ENCODE peak calls at places on chromosomes 11 and 22, in nine cellular contexts. O is heart right ventricle, I is aorta, G is pancreas, S is uterus, M is mammary epithelial cell, F is WERI-Rb-1, D is dorsolateral prefrontal cortex, A is SK-N-SH. N is an unnamed sample.

GRCh38 chr11:1226981-1227550 is 4.2 kb downstream of the MUC5B start:
- DNase-seq in F (peak; percentile 19), O (no peak), I (peak; percentile 59), M (no peak), D (no peak), A (peak; percentile 77), G (no peak), S (no peak), N (no peak)

GRCh38 chr11:107679255-107680024 is 32.4 kb downstream of the SLN start:
- DNase-seq in M (no peak), A (no peak), O (no peak), D (no peak), G (no peak), F (no peak), I (no peak), S (no peak), N (peak; percentile 26)

GRCh38 chr22:26259510-26259909 is 90.2 kb downstream of the SEZ6L start:
- DNase-seq in M (peak; percentile 12), O (peak; percentile 11), F (no peak), I (no peak), S (no peak), A (no peak), G (no peak), D (no peak), N (peak; percentile 11)

GRCh38 chr11:64233913-64234839 is at the start of gene VEGFB:
- DNase-seq in A (peak; percentile 92), M (peak; percentile 25), I (peak; percentile 91), S (peak; percentile 80), D (no peak), F (peak; percentile 79), G (peak; percentile 88), O (peak; percentile 74), N (no peak)

GRCh38 chr11:2580444-2581050 is 119.2 kb downstream of the KCNQ1OT1 start:
- DNase-seq in S (no peak), A (peak; percentile 30), F (peak; percentile 3), O (no peak), M (no peak), I (peak; percentile 65), G (peak; percentile 41), D (no peak), N (no peak)

GRCh38 chr11:30333405-30333804 is 10.5 kb downstream of the ARL14EP start:
- DNase-seq in I (no peak), S (no peak), M (peak; percentile 19), A (peak; percentile 9), O (no peak), G (no peak), F (no peak), D (no peak), N (peak; percentile 28)

GRCh38 chr11:120391854-120392253 is 55.6 kb downstream of the ARHGEF12 start:
- DNase-seq in F (no peak), D (no peak), G (no peak), A (no peak), S (no peak), O (no peak), M (no peak), I (no peak), N (no peak)

GRCh38 chr11:119375629-119376196 is 5.8 kb downstream of the USP2 start:
- DNase-seq in D (no peak), F (peak; percentile 85), O (peak; percentile 87), G (no peak), A (peak; percentile 45), M (no peak), S (peak; percentile 95), I (peak; percentile 92), N (no peak)

GRCh38 chr22:43817402-43817801 is 5.3 kb upstream of the EFCAB6 start:
- DNase-seq in I (no peak), M (no peak), D (no peak), S (no peak), A (no peak), F (no peak), G (no peak), O (no peak), N (no peak)

GRCh38 chr11:104154296-104154695 is 9.7 kb downstream of the PDGFD start:
- DNase-seq in D (no peak), I (no peak), O (no peak), G (no peak), F (no peak), A (no peak), M (no peak), S (no peak), N (no peak)

GRCh38 chr11:71153005-71153395 is 99.4 kb downstream of the SHANK2 start:
- DNase-seq in G (no peak), A (no peak), D (no peak), I (no peak), O (no peak), M (peak; percentile 75), S (no peak), F (peak; percentile 30), N (peak; percentile 79)

GRCh38 chr11:10605941-10606381 is 37.5 kb upstream of the LYVE1 start:
- DNase-seq in A (no peak), I (peak; percentile 83), D (no peak), O (peak; percentile 54), G (no peak), F (no peak), M (no peak), S (no peak), N (peak; percentile 45)

GRCh38 chr22:37843746-37844089 is 416 bp downstream of the ANKRD54 start:
- DNase-seq in I (peak; percentile 86), A (peak; percentile 85), O (peak; percentile 30), F (no peak), G (peak; percentile 84), M (no peak), S (peak; percentile 56), D (peak; percentile 45), N (no peak)

GRCh38 chr22:47366026-47366767 is 603.7 kb downstream of the TBC1D22A start:
- DNase-seq in G (no peak), A (no peak), F (peak; percentile 1), O (no peak), I (no peak), S (no peak), M (no peak), D (no peak), N (no peak)

GRCh38 chr11:94602430-94603372 is 35.5 kb downstream of the PIWIL4 start:
- DNase-seq in O (peak; percentile 67), A (no peak), M (peak; percentile 68), S (peak; percentile 64), D (no peak), F (no peak), G (peak; percentile 76), I (peak; percentile 84), N (peak; percentile 85)

GRCh38 chr11:70948855-70949551 is 303.4 kb downstream of the SHANK2 start:
- DNase-seq in S (no peak), I (peak; percentile 56), M (no peak), D (no peak), G (peak; percentile 68), A (peak; percentile 36), F (no peak), O (no peak), N (no peak)

GRCh38 chr11:2684581-2684980 is 15.2 kb downstream of the KCNQ1OT1 start:
- DNase-seq in I (no peak), M (no peak), G (no peak), D (no peak), O (no peak), F (no peak), A (no peak), S (no peak), N (no peak)

GRCh38 chr11:11218287-11218986 is 134.6 kb downstream of the CSNK2A3 start:
- DNase-seq in I (no peak), M (no peak), S (no peak), G (no peak), A (no peak), D (no peak), F (no peak), O (peak; percentile 29), N (peak; percentile 3)

GRCh38 chr11:121318848-121319834 is 26.6 kb downstream of the SC5D start:
- DNase-seq in M (peak; percentile 49), G (no peak), A (peak; percentile 68), O (peak; percentile 14), S (no peak), I (no peak), D (peak; percentile 45), F (peak; percentile 23), N (peak; percentile 48)

GRCh38 chr11:94545641-94546470 is 2.1 kb downstream of the FUT4 start:
- DNase-seq in M (no peak), S (no peak), O (no peak), G (no peak), A (no peak), F (no peak), D (no peak), I (no peak), N (no peak)

DNA sequence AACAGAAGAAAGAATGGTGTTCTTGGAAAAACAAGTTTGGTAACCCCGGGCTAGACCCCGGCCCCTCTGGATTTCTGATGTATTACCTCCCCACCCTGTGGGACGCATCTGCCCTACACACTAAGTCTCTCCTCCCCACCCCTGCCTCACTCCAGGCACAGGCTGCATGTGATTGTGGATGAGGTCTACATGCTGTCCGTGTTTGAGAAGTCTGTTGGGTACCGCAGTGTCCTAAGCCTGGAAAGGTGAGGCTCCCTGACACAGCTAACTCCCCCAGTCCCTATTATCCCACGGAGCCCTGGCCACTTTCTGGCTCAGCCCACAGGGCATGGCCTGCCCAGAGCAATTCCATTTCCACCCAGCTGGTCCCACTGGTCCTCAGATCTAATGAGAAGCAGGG is 13.3 kb downstream of the ACCS start:
- DNase-seq in S (no peak), G (no peak), F (no peak), I (no peak), O (no peak), A (no peak), D (no peak), M (no peak), N (no peak)
- H3K27me3 ChIP-seq in S (no peaks in the 10 kb centered on the region), G (no peaks in the 10 kb centered on the region), F (peaks cover 45% of the 10 kb centered on the region), I (no peaks in the 10 kb centered on the region), O (no peaks in the 10 kb centered on the region), A (no peaks in the 10 kb centered on the region), D (no peaks in the 10 kb centered on the region), M (no peaks in the 10 kb centered on the region), N (no peaks in the 10 kb centered on the region)

DNA sequence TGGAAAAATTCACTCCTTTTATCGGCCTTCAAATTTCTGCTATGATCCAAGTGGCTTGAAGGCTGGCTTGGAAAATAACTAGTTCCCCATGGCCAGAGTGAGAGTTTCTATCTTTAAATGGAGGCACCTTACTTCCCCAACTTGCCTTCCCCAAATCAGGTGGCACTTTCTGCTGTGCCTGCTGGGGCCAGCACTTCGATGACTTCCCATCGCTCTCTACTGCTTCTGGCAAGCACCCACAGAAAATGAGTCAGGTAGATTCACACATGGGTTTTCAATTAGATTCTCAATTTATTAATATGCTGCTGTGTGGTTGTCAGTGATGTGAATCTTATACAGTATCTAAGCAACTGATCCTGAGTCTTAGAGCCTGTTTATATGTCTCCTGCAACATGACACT is 398.8 kb upstream of the RAG2 start:
- DNase-seq in O (no peak), I (no peak), D (no peak), F (no peak), S (no peak), G (no peak), M (no peak), A (no peak), N (no peak)
- H3K27me3 ChIP-seq in O (no peaks in the 10 kb centered on the region), I (no peaks in the 10 kb centered on the region), D (no peaks in the 10 kb centered on the region), F (no peaks in the 10 kb centered on the region), S (no peaks in the 10 kb centered on the region), G (no peaks in the 10 kb centered on the region), M (no peaks in the 10 kb centered on the region), A (no peaks in the 10 kb centered on the region), N (no peaks in the 10 kb centered on the region)

GRCh38 chr22:19450363-19451175 is 3.1 kb upstream of the C22orf39 start:
- DNase-seq in D (no peak), O (no peak), M (no peak), G (no peak), F (no peak), I (no peak), S (no peak), A (no peak), N (no peak)
- H3K27me3 ChIP-seq in D (no peaks in the 10 kb centered on the region), O (no peaks in the 10 kb centered on the region), M (no peaks in the 10 kb centered on the region), G (no peaks in the 10 kb centered on the region), F (no peaks in the 10 kb centered on the region), I (no peaks in the 10 kb centered on the region), S (no peaks in the 10 kb centered on the region), A (no peaks in the 10 kb centered on the region), N (no peaks in the 10 kb centered on the region)

GRCh38 chr11:134864233-134864967 is 452.4 kb upstream of the B3GAT1 start:
- DNase-seq in S (no peak), M (no peak), G (no peak), D (no peak), I (no peak), F (no peak), A (no peak), O (no peak), N (no peak)
- H3K27me3 ChIP-seq in S (no peaks in the 10 kb centered on the region), M (no peaks in the 10 kb centered on the region), G (peaks cover 7% of the 10 kb centered on the region), D (no peaks in the 10 kb centered on the region), I (no peaks in the 10 kb centered on the region), F (peaks cover 36% of the 10 kb centered on the region), A (no peaks in the 10 kb centered on the region), O (peaks cover 17% of the 10 kb centered on the region), N (no peaks in the 10 kb centered on the region)